ENCODE peak calls at places on chromosomes 3 and 15, in ten cellular contexts. M is psoas muscle, V is adrenal gland, E is uterus, T is ovary, I is tibial artery, R is OCI-LY7, O is mammary epithelial cell, Y is left ventricle myocardium inferior, P is neural progenitor cell. G is an unnamed sample.

GRCh38 chr15:92541197-92542190 is 114.1 kb downstream of the FAM174B start:
- DNase-seq in M (no peak), V (no peak), E (no peak), T (no peak), I (no peak), R (no peak), O (peak; percentile 27), Y (peak; percentile 24), P (no peak), G (no peak)

GRCh38 chr3:39791603-39792002 is 17.8 kb upstream of the MYRIP start:
- DNase-seq in M (no peak), V (no peak), E (no peak), T (no peak), I (no peak), R (no peak), O (no peak), Y (no peak), P (no peak), G (no peak)

GRCh38 chr3:9111349-9112265 is 137.8 kb downstream of the SRGAP3 start:
- DNase-seq in M (peak; percentile 76), V (peak; percentile 50), E (peak; percentile 76), T (peak; percentile 70), I (peak; percentile 72), R (peak; percentile 4), O (no peak), Y (peak; percentile 32), P (no peak), G (no peak)

GRCh38 chr3:153111056-153111455 is 51.0 kb upstream of the RAP2B start:
- DNase-seq in M (no peak), V (no peak), E (no peak), T (no peak), I (no peak), R (no peak), O (no peak), Y (no peak), P (no peak), G (no peak)

GRCh38 chr15:29736012-29736744 is 86.1 kb downstream of the TJP1 start:
- DNase-seq in M (no peak), V (no peak), E (no peak), T (no peak), I (no peak), R (no peak), O (no peak), Y (no peak), P (no peak), G (no peak)

GRCh38 chr15:38474155-38474757 is 20.3 kb downstream of the FAM98B start:
- DNase-seq in M (no peak), V (peak; percentile 16), E (no peak), T (no peak), I (no peak), R (peak; percentile 72), O (peak; percentile 62), Y (no peak), P (peak; percentile 68), G (peak; percentile 17)

GRCh38 chr3:169308654-169309325 is 354.7 kb downstream of the MECOM start:
- DNase-seq in M (no peak), V (no peak), E (no peak), T (no peak), I (no peak), R (no peak), O (peak; percentile 51), Y (no peak), P (no peak), G (no peak)

GRCh38 chr15:54990793-54991192 is 205.9 kb downstream of the RSL24D1 start:
- DNase-seq in M (no peak), V (no peak), E (no peak), T (no peak), I (no peak), R (no peak), O (no peak), Y (no peak), P (no peak), G (no peak)

GRCh38 chr3:61733000-61733399 is 171.6 kb downstream of the PTPRG start:
- DNase-seq in M (no peak), V (no peak), E (no peak), T (no peak), I (no peak), R (no peak), O (no peak), Y (no peak), P (no peak), G (no peak)

GRCh38 chr15:58214941-58215340 is 76.8 kb downstream of the AQP9 start:
- DNase-seq in M (no peak), V (no peak), E (no peak), T (no peak), I (no peak), R (no peak), O (no peak), Y (no peak), P (no peak), G (no peak)

GRCh38 chr3:184549793-184550585 is 11.6 kb upstream of the EPHB3 start:
- DNase-seq in M (no peak), V (no peak), E (no peak), T (no peak), I (peak; percentile 56), R (no peak), O (peak; percentile 12), Y (no peak), P (peak; percentile 55), G (no peak)

GRCh38 chr3:73511555-73511954 is 113.2 kb downstream of the PDZRN3 start:
- DNase-seq in M (no peak), V (no peak), E (no peak), T (no peak), I (no peak), R (no peak), O (no peak), Y (no peak), P (peak; percentile 25), G (no peak)

GRCh38 chr15:74434260-74434915 is 630 bp upstream of the SEMA7A start:
- DNase-seq in M (no peak), V (no peak), E (no peak), T (no peak), I (no peak), R (no peak), O (no peak), Y (no peak), P (peak; percentile 34), G (no peak)

GRCh38 chr3:114624676-114625181 is 330.9 kb downstream of the TIGIT start:
- DNase-seq in M (peak; percentile 98), V (peak; percentile 97), E (peak; percentile 94), T (peak; percentile 91), I (peak; percentile 98), R (no peak), O (peak; percentile 89), Y (peak; percentile 92), P (no peak), G (no peak)
- H3K4me3 ChIP-seq in M (peak overlapping the region; percentile 66), V (no peak overlapping the region), E (peak overlapping the region; percentile 34), T (peak overlapping the region; percentile 34), I (peak overlapping the region; percentile 56), R (no peak overlapping the region), O (no peak overlapping the region), Y (peak overlapping the region; percentile 68), P (no peak overlapping the region), G (no peak overlapping the region)

GRCh38 chr15:52730163-52730562 is 51.0 kb upstream of the ATOSA start:
- DNase-seq in M (no peak), V (no peak), E (no peak), T (no peak), I (no peak), R (peak; percentile 95), O (peak; percentile 22), Y (no peak), P (no peak), G (peak; percentile 43)
- TF ChIP-seq CTCF in M (no peak), V (no peak), E (no peak), T (no peak), I (no peak), R (peak; percentile 76), O (no peak), Y (no peak), P (no peak), G (peak; percentile 28)

GRCh38 chr3:142500211-142500610 is 52.4 kb upstream of the XRN1 start:
- DNase-seq in M (no peak), V (no peak), E (no peak), T (no peak), I (no peak), R (no peak), O (no peak), Y (no peak), P (no peak), G (no peak)

GRCh38 chr3:142498397-142499180 is 50.8 kb upstream of the XRN1 start:
- DNase-seq in M (no peak), V (no peak), E (no peak), T (no peak), I (no peak), R (no peak), O (peak; percentile 66), Y (no peak), P (no peak), G (peak; percentile 6)

GRCh38 chr3:142497729-142498128 is 49.9 kb upstream of the XRN1 start:
- DNase-seq in M (no peak), V (no peak), E (no peak), T (no peak), I (no peak), R (no peak), O (no peak), Y (no peak), P (no peak), G (no peak)

GRCh38 chr3:142489572-142490323 is 41.9 kb upstream of the XRN1 start:
- DNase-seq in M (no peak), V (no peak), E (no peak), T (no peak), I (no peak), R (no peak), O (no peak), Y (no peak), P (no peak), G (no peak)

DNA sequence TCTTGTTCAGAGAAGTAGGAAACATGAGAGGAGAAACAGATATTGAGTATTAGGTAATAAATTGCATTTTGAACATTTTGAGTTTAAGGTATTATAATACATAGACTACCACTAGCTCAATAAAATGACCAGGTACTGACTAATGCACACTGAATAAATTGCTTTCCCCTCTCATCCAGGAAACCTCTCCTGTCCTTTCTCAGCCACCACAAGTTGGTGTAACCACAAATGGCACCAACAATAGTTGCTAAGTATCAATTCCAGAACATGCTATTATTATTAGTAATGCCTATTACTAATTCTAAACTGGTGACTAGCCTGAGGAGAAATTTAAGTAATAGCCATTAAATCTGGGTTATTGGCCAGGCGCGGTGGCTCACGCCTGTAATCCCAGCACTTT is 47.3 kb upstream of the XRN1 start:
- DNase-seq in M (no peak), V (no peak), E (no peak), T (no peak), I (no peak), R (no peak), O (peak; percentile 59), Y (no peak), P (no peak), G (no peak)
- H3K36me3 ChIP-seq in M (no peaks in the 10 kb centered on the region), V (peaks cover 32% of the 10 kb centered on the region), E (no peaks in the 10 kb centered on the region), T (no peaks in the 10 kb centered on the region), I (peaks cover 73% of the 10 kb centered on the region), R (peaks cover 90% of the 10 kb centered on the region), O (peaks cover 28% of the 10 kb centered on the region), Y (peaks cover 89% of the 10 kb centered on the region), P (no peaks in the 10 kb centered on the region), G (peaks cover 2% of the 10 kb centered on the region)

DNA sequence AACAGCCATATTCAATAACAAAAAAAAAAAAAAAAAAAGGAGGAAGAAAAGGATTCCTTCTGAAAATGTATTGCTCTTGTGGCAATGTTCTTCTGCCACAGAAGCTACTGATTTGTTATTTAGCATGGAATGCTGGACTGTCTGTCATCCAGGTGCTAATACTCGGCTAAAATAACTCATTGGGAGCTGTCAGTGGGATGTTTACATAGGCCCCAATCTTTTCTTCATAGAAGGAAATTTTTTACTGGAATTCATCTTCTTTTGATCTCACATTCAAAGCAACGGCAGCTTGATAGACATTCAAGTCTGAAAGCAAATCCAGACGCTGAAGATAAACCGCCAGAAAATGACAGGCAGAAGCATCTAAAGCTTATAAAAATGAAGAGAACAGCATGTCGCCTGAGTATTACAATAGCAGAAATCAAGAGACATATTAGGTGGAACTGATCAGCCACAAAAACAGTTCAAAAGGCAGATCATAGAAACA is 452.1 kb downstream of the FOXP1 start:
- DNase-seq in M (no peak), V (no peak), E (no peak), T (no peak), I (no peak), R (peak; percentile 10), O (no peak), Y (no peak), P (no peak), G (no peak)
- H3K4me3 ChIP-seq in M (peak overlapping the region; percentile 63), V (no peak overlapping the region), E (no peak overlapping the region), T (no peak overlapping the region), I (peak overlapping the region; percentile 59), R (peak overlapping the region; percentile 85), O (no peak overlapping the region), Y (peak overlapping the region; percentile 67), P (no peak overlapping the region), G (no peak overlapping the region)

G was measured in GM06990.